ENCODE peak calls at places on chromosomes 4 and X, in ten cellular contexts. Q, D, K, I, B, F, G, P, R and H are unnamed samples.

GRCh38 chr4:75675004-75675531 is 1.9 kb upstream of the G3BP2 start:
- DNase-seq in Q (no peak), D (no peak), K (no peak), I (no peak), B (no peak), F (no peak), G (no peak), P (no peak), R (no peak), H (no peak)

GRCh38 chrX:117895418-117895817 is 221.2 kb downstream of the KLHL13 start:
- DNase-seq in Q (no peak), D (no peak), K (no peak), I (no peak), B (no peak), F (no peak), G (no peak), P (no peak), R (no peak), H (no peak)

GRCh38 chrX:120514236-120514635 is 45.1 kb upstream of the LAMP2 start:
- DNase-seq in Q (no peak), D (peak), K (peak), I (no peak), B (peak), F (peak), G (peak), P (no peak), R (no peak), H (no peak)

GRCh38 chr4:185925910-185926360 is 113.9 kb upstream of the SORBS2 start:
- DNase-seq in Q (no peak), D (no peak), K (no peak), I (no peak), B (no peak), F (peak), G (no peak), P (no peak), R (no peak), H (no peak)

GRCh38 chr4:52617467-52618017 is 41.6 kb downstream of the USP46 start:
- DNase-seq in Q (no peak), D (no peak), K (no peak), I (no peak), B (no peak), F (no peak), G (no peak), P (no peak), R (no peak), H (no peak)

GRCh38 chrX:110045421-110045820 is 42.5 kb downstream of the TMEM164 start:
- DNase-seq in Q (no peak), D (no peak), K (no peak), I (peak), B (no peak), F (peak), G (peak), P (no peak), R (no peak), H (no peak)

GRCh38 chr4:187602339-187603092 is 393.1 kb upstream of the ZFP42 start:
- DNase-seq in Q (no peak), D (no peak), K (peak), I (no peak), B (no peak), F (no peak), G (no peak), P (no peak), R (no peak), H (no peak)

GRCh38 chr4:7112656-7113055 is 44.8 kb upstream of the GRPEL1 start:
- DNase-seq in Q (peak), D (no peak), K (no peak), I (no peak), B (no peak), F (no peak), G (no peak), P (no peak), R (no peak), H (no peak)

GRCh38 chrX:149950681-149951080 is 12.4 kb upstream of the EOLA2 start:
- DNase-seq in Q (no peak), D (peak), K (peak), I (no peak), B (peak), F (peak), G (peak), P (peak), R (no peak), H (no peak)

GRCh38 chr4:38664704-38665401 is 854 bp downstream of the KLF3 start:
- DNase-seq in Q (peak), D (peak), K (peak), I (peak), B (no peak), F (peak), G (peak), P (no peak), R (peak), H (peak)